ENCODE peak calls at places on chromosomes 2 and 18, in eight cellular contexts. One of them, this sample, is unnamed.

GRCh38 chr2:156565066-156565710 is 129.0 kb downstream of the GPD2 start:
- DNase-seq in effector memory CD4-positive, alpha-beta T cell: no peak
- DNase-seq in SJSA1: peak; percentile 77
- DNase-seq in upper lobe of right lung: no peak
- DNase-seq in dorsolateral prefrontal cortex: no peak
- DNase-seq in PC-9: no peak
- DNase-seq in stomach: no peak
- DNase-seq in brain microvascular endothelial cell: peak; percentile 86
- DNase-seq in this sample: no peak

GRCh38 chr2:173087214-173087581 is 11.6 kb downstream of the MAP3K20 start:
- DNase-seq in SJSA1: no peak
- DNase-seq in effector memory CD4-positive, alpha-beta T cell: no peak
- DNase-seq in brain microvascular endothelial cell: no peak
- DNase-seq in upper lobe of right lung: no peak
- DNase-seq in PC-9: no peak
- DNase-seq in dorsolateral prefrontal cortex: no peak
- DNase-seq in stomach: no peak
- DNase-seq in this sample: no peak

GRCh38 chr2:73020657-73021370 is 50.7 kb downstream of the SFXN5 start:
- DNase-seq in effector memory CD4-positive, alpha-beta T cell: no peak
- DNase-seq in dorsolateral prefrontal cortex: no peak
- DNase-seq in SJSA1: no peak
- DNase-seq in upper lobe of right lung: no peak
- DNase-seq in PC-9: no peak
- DNase-seq in stomach: peak; percentile 50
- DNase-seq in brain microvascular endothelial cell: peak; percentile 88
- DNase-seq in this sample: no peak

GRCh38 chr2:25700221-25700660 is 26.9 kb upstream of the DTNB start:
- DNase-seq in dorsolateral prefrontal cortex: no peak
- DNase-seq in SJSA1: no peak
- DNase-seq in PC-9: peak; percentile 25
- DNase-seq in brain microvascular endothelial cell: peak; percentile 32
- DNase-seq in effector memory CD4-positive, alpha-beta T cell: no peak
- DNase-seq in stomach: no peak
- DNase-seq in upper lobe of right lung: peak; percentile 5
- DNase-seq in this sample: peak; percentile 25

GRCh38 chr2:240467149-240467642 is 31.7 kb downstream of the GPC1 start:
- DNase-seq in effector memory CD4-positive, alpha-beta T cell: no peak
- DNase-seq in stomach: peak; percentile 23
- DNase-seq in PC-9: no peak
- DNase-seq in brain microvascular endothelial cell: no peak
- DNase-seq in upper lobe of right lung: no peak
- DNase-seq in SJSA1: peak; percentile 39
- DNase-seq in dorsolateral prefrontal cortex: no peak
- DNase-seq in this sample: no peak

GRCh38 chr18:2979871-2980606 is 32.9 kb downstream of the LPIN2 start:
- DNase-seq in SJSA1: no peak
- DNase-seq in upper lobe of right lung: no peak
- DNase-seq in dorsolateral prefrontal cortex: no peak
- DNase-seq in PC-9: no peak
- DNase-seq in stomach: no peak
- DNase-seq in effector memory CD4-positive, alpha-beta T cell: no peak
- DNase-seq in brain microvascular endothelial cell: no peak
- DNase-seq in this sample: no peak

GRCh38 chr18:44714376-44714775 is 33.7 kb downstream of the SETBP1 start:
- DNase-seq in dorsolateral prefrontal cortex: no peak
- DNase-seq in PC-9: no peak
- DNase-seq in upper lobe of right lung: no peak
- DNase-seq in SJSA1: no peak
- DNase-seq in stomach: no peak
- DNase-seq in brain microvascular endothelial cell: no peak
- DNase-seq in effector memory CD4-positive, alpha-beta T cell: no peak
- DNase-seq in this sample: no peak

GRCh38 chr18:3508576-3509559 is 58.9 kb downstream of the TGIF1 start:
- DNase-seq in brain microvascular endothelial cell: no peak
- DNase-seq in effector memory CD4-positive, alpha-beta T cell: no peak
- DNase-seq in PC-9: no peak
- DNase-seq in stomach: peak; percentile 32
- DNase-seq in dorsolateral prefrontal cortex: no peak
- DNase-seq in SJSA1: no peak
- DNase-seq in upper lobe of right lung: no peak
- DNase-seq in this sample: no peak

GRCh38 chr2:169452080-169452479 is 27.2 kb upstream of the BBS5 start:
- DNase-seq in upper lobe of right lung: no peak
- DNase-seq in dorsolateral prefrontal cortex: no peak
- DNase-seq in SJSA1: no peak
- DNase-seq in stomach: no peak
- DNase-seq in effector memory CD4-positive, alpha-beta T cell: no peak
- DNase-seq in brain microvascular endothelial cell: no peak
- DNase-seq in PC-9: no peak
- DNase-seq in this sample: no peak

GRCh38 chr18:47881752-47882455 is 48.6 kb downstream of the SMAD2 start:
- DNase-seq in upper lobe of right lung: no peak
- DNase-seq in PC-9: peak; percentile 61
- DNase-seq in effector memory CD4-positive, alpha-beta T cell: no peak
- DNase-seq in brain microvascular endothelial cell: peak; percentile 57
- DNase-seq in stomach: no peak
- DNase-seq in dorsolateral prefrontal cortex: no peak
- DNase-seq in SJSA1: peak; percentile 83
- DNase-seq in this sample: peak; percentile 5

GRCh38 chr2:142853912-142854311 is 23.6 kb upstream of the KYNU start:
- DNase-seq in brain microvascular endothelial cell: no peak
- DNase-seq in dorsolateral prefrontal cortex: no peak
- DNase-seq in SJSA1: no peak
- DNase-seq in PC-9: no peak
- DNase-seq in stomach: no peak
- DNase-seq in upper lobe of right lung: no peak
- DNase-seq in effector memory CD4-positive, alpha-beta T cell: no peak
- DNase-seq in this sample: no peak

GRCh38 chr2:218618102-218618860 is 10.6 kb downstream of the PLCD4 start:
- DNase-seq in dorsolateral prefrontal cortex: no peak
- DNase-seq in stomach: no peak
- DNase-seq in SJSA1: no peak
- DNase-seq in effector memory CD4-positive, alpha-beta T cell: no peak
- DNase-seq in brain microvascular endothelial cell: no peak
- DNase-seq in PC-9: no peak
- DNase-seq in upper lobe of right lung: no peak
- DNase-seq in this sample: no peak

DNA sequence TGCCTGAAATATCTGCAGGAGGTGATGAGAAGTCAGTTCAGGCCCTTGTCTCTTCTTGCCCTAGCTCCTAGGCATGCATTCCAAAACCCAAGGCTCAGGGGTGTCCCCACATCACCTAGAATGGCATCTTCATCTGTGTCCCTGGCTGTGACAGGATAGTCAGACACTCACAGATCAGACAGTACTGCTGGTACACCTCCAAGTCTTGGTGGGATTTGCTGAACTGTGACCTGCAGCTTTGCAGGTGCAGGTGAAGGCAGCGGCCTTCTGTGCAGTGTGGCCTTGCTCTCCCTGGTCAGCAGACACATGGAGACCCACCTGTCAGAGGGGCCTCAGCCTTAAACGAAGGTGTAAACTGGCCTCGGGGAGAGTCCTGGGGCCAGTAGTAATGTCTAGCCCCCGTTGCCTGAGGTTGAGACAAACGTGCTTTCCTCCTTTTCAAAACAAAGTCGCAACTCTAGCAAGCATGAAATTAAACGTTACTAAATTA is 42.7 kb downstream of the MBP start:
- DNase-seq in upper lobe of right lung: no peak
- DNase-seq in SJSA1: no peak
- DNase-seq in stomach: no peak
- DNase-seq in effector memory CD4-positive, alpha-beta T cell: no peak
- DNase-seq in dorsolateral prefrontal cortex: no peak
- DNase-seq in brain microvascular endothelial cell: no peak
- DNase-seq in PC-9: no peak
- DNase-seq in this sample: no peak
- H3K27ac ChIP-seq in upper lobe of right lung: peak overlapping the region; percentile 6
- H3K27ac ChIP-seq in SJSA1: no peak overlapping the region
- H3K27ac ChIP-seq in stomach: no peak overlapping the region
- H3K27ac ChIP-seq in effector memory CD4-positive, alpha-beta T cell: no peak overlapping the region
- H3K27ac ChIP-seq in dorsolateral prefrontal cortex: no peak overlapping the region
- H3K27ac ChIP-seq in brain microvascular endothelial cell: no peak overlapping the region
- H3K27ac ChIP-seq in PC-9: peak overlapping the region; percentile 95
- H3K27ac ChIP-seq in this sample: peak overlapping the region; percentile 91

DNA sequence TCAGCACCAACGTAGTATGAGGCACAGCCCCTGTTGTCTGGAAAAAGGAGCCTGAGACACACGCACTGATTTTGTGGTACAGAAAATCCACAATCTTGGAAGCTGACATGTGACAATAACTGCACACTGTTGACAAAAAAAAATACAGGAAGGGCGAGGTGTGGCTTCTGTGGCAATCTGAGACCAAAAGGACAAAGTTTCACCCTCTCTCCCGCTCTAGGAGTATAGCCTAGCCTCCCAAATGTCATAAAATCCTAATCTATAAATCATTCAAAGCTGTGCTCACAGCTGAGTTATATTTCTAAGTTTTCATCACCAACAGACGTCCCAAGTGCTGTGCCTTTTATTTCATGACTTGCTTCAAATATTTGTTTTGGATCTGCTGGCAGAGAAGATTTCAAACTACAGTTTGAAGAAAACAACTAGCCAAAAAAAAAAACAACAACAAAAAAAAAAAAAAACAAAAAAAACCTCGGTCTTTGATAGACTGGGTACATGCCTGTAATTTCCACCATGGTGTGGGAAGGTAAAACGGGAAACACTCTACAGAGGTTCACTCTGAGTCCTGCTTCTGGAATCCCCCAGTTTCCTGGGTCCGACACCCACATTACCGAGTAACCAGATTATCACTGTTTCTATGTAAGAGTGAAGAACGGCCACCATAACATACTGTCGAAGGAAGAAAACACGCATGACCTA is 61.0 kb downstream of the C2orf76 start:
- DNase-seq in PC-9: no peak
- DNase-seq in brain microvascular endothelial cell: no peak
- DNase-seq in SJSA1: no peak
- DNase-seq in dorsolateral prefrontal cortex: no peak
- DNase-seq in stomach: no peak
- DNase-seq in upper lobe of right lung: no peak
- DNase-seq in effector memory CD4-positive, alpha-beta T cell: no peak
- DNase-seq in this sample: no peak
- H3K27ac ChIP-seq in PC-9: no peak overlapping the region
- H3K27ac ChIP-seq in brain microvascular endothelial cell: no peak overlapping the region
- H3K27ac ChIP-seq in SJSA1: no peak overlapping the region
- H3K27ac ChIP-seq in dorsolateral prefrontal cortex: no peak overlapping the region
- H3K27ac ChIP-seq in stomach: no peak overlapping the region
- H3K27ac ChIP-seq in upper lobe of right lung: no peak overlapping the region
- H3K27ac ChIP-seq in effector memory CD4-positive, alpha-beta T cell: no peak overlapping the region
- H3K27ac ChIP-seq in this sample: no peak overlapping the region

DNA sequence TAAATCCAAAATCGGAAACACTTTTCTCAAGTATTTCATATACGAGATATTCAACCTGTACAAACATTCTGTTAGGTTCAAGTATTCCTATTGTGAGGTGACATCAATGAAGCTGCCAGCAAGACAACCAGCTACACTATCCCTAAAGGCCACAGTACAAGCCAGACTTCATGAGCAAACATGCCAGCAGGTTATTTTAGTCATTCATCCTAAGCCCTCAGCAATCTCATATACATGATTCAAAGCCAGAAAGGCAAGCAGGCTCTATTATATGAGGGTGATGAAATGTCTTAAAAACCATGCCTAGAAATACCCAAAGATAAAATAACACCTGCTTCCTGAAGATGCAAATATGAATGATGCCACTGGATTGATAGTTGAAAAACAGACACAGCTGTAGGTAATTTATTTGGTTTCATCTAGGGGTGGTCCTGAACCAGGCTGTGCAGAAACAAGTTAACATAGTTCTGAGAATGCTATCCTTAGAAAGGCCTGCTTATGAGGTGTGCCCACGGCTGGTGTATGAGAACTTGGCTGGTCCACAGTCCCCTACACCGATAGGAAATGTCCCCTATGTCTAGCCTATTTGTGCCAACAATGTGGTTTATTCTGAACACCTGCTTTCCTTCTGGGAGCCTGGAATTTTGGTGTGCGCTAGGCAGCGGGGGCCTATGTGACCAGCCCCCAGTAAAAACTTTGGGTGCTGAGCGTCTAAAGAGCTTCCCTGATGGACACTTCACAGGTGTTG is 48.2 kb upstream of the KIDINS220 start:
- DNase-seq in SJSA1: no peak
- DNase-seq in stomach: no peak
- DNase-seq in effector memory CD4-positive, alpha-beta T cell: no peak
- DNase-seq in brain microvascular endothelial cell: no peak
- DNase-seq in PC-9: no peak
- DNase-seq in dorsolateral prefrontal cortex: no peak
- DNase-seq in upper lobe of right lung: no peak
- DNase-seq in this sample: no peak
- H3K27ac ChIP-seq in SJSA1: no peak overlapping the region
- H3K27ac ChIP-seq in stomach: no peak overlapping the region
- H3K27ac ChIP-seq in effector memory CD4-positive, alpha-beta T cell: no peak overlapping the region
- H3K27ac ChIP-seq in brain microvascular endothelial cell: no peak overlapping the region
- H3K27ac ChIP-seq in PC-9: no peak overlapping the region
- H3K27ac ChIP-seq in dorsolateral prefrontal cortex: no peak overlapping the region
- H3K27ac ChIP-seq in upper lobe of right lung: no peak overlapping the region
- H3K27ac ChIP-seq in this sample: no peak overlapping the region

GRCh38 chr2:160735696-160736095 is 242.1 kb upstream of the RBMS1 start:
- DNase-seq in effector memory CD4-positive, alpha-beta T cell: no peak
- DNase-seq in stomach: no peak
- DNase-seq in SJSA1: no peak
- DNase-seq in dorsolateral prefrontal cortex: no peak
- DNase-seq in PC-9: no peak
- DNase-seq in upper lobe of right lung: no peak
- DNase-seq in brain microvascular endothelial cell: no peak
- DNase-seq in this sample: no peak

GRCh38 chr2:160736629-160737028 is 243.0 kb upstream of the RBMS1 start:
- DNase-seq in effector memory CD4-positive, alpha-beta T cell: no peak
- DNase-seq in stomach: no peak
- DNase-seq in dorsolateral prefrontal cortex: no peak
- DNase-seq in SJSA1: peak; percentile 49
- DNase-seq in PC-9: peak; percentile 5
- DNase-seq in brain microvascular endothelial cell: peak; percentile 75
- DNase-seq in upper lobe of right lung: no peak
- DNase-seq in this sample: no peak

GRCh38 chr2:160737247-160737646 is 243.6 kb upstream of the RBMS1 start:
- DNase-seq in PC-9: no peak
- DNase-seq in stomach: no peak
- DNase-seq in upper lobe of right lung: no peak
- DNase-seq in dorsolateral prefrontal cortex: no peak
- DNase-seq in brain microvascular endothelial cell: peak; percentile 15
- DNase-seq in effector memory CD4-positive, alpha-beta T cell: no peak
- DNase-seq in SJSA1: no peak
- DNase-seq in this sample: no peak

GRCh38 chr2:160731856-160732255 is 238.2 kb upstream of the RBMS1 start:
- DNase-seq in PC-9: no peak
- DNase-seq in SJSA1: no peak
- DNase-seq in stomach: no peak
- DNase-seq in effector memory CD4-positive, alpha-beta T cell: no peak
- DNase-seq in dorsolateral prefrontal cortex: no peak
- DNase-seq in upper lobe of right lung: no peak
- DNase-seq in brain microvascular endothelial cell: no peak
- DNase-seq in this sample: no peak

DNA sequence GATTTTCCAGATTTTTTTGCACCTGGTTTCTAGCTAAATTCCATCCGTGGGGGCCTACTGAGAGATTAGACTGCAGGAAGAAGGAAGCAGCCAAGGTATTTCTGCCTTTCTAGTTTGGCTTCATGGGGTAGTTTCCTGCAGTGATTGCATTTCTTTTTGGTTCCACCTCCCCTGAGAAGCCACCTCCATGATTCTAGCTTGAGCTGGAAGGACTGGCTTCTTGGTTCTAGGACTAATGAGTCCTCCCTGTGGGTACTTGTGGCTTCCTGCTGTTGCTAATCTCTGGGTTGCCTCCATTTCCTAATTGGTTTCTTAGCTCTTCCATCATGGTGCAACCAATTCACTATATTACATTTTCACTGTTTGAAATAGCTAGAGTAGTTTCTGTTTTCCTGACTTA is 242.5 kb upstream of the RBMS1 start:
- DNase-seq in dorsolateral prefrontal cortex: no peak
- DNase-seq in effector memory CD4-positive, alpha-beta T cell: no peak
- DNase-seq in brain microvascular endothelial cell: no peak
- DNase-seq in upper lobe of right lung: no peak
- DNase-seq in SJSA1: no peak
- DNase-seq in PC-9: no peak
- DNase-seq in stomach: no peak
- DNase-seq in this sample: no peak
- H3K27ac ChIP-seq in dorsolateral prefrontal cortex: no peak overlapping the region
- H3K27ac ChIP-seq in effector memory CD4-positive, alpha-beta T cell: no peak overlapping the region
- H3K27ac ChIP-seq in brain microvascular endothelial cell: peak overlapping the region; percentile 70
- H3K27ac ChIP-seq in upper lobe of right lung: no peak overlapping the region
- H3K27ac ChIP-seq in SJSA1: peak overlapping the region; percentile 82
- H3K27ac ChIP-seq in PC-9: peak overlapping the region; percentile 42
- H3K27ac ChIP-seq in stomach: no peak overlapping the region
- H3K27ac ChIP-seq in this sample: no peak overlapping the region

This sample was measured in keratinocyte.